ENCODE peak calls at places on chromosomes 7 and 10, in six cellular contexts. One of them, this sample, is unnamed.

GRCh38 chr7:7564323-7564780 is 2.3 kb upstream of the MIOS start:
- DNase-seq in trophoblast cell: peak
- DNase-seq in H1: no peak
- DNase-seq in neuronal stem cell: no peak
- DNase-seq in mesenchymal stem cell: peak
- DNase-seq in H9: no peak
- DNase-seq in this sample: peak

GRCh38 chr10:23384364-23384763 is 39.8 kb upstream of the C10orf67 start:
- DNase-seq in neuronal stem cell: no peak
- DNase-seq in H9: no peak
- DNase-seq in trophoblast cell: peak
- DNase-seq in mesenchymal stem cell: no peak
- DNase-seq in H1: no peak
- DNase-seq in this sample: peak

GRCh38 chr10:31381766-31382316 is 62.8 kb downstream of the ZEB1 start:
- DNase-seq in neuronal stem cell: no peak
- DNase-seq in mesenchymal stem cell: peak
- DNase-seq in H1: no peak
- DNase-seq in H9: no peak
- DNase-seq in trophoblast cell: no peak
- DNase-seq in this sample: peak

GRCh38 chr10:82692458-82692857 is 817.5 kb downstream of the NRG3 start:
- DNase-seq in H9: peak
- DNase-seq in trophoblast cell: no peak
- DNase-seq in mesenchymal stem cell: no peak
- DNase-seq in H1: no peak
- DNase-seq in neuronal stem cell: no peak
- DNase-seq in this sample: no peak

GRCh38 chr7:4882169-4882741 is 1.3 kb downstream of the RADIL start:
- DNase-seq in H1: no peak
- DNase-seq in trophoblast cell: peak
- DNase-seq in H9: peak
- DNase-seq in mesenchymal stem cell: peak
- DNase-seq in neuronal stem cell: peak
- DNase-seq in this sample: peak

GRCh38 chr10:60340973-60341372 is 48.7 kb downstream of the ANK3 start:
- DNase-seq in neuronal stem cell: no peak
- DNase-seq in H9: no peak
- DNase-seq in H1: no peak
- DNase-seq in trophoblast cell: no peak
- DNase-seq in mesenchymal stem cell: no peak
- DNase-seq in this sample: no peak

GRCh38 chr7:149720372-149721083 is 52.9 kb downstream of the ZNF467 start:
- DNase-seq in H9: peak
- DNase-seq in trophoblast cell: no peak
- DNase-seq in H1: no peak
- DNase-seq in neuronal stem cell: no peak
- DNase-seq in mesenchymal stem cell: no peak
- DNase-seq in this sample: no peak

GRCh38 chr10:104209575-104210198 is 22.5 kb downstream of the CFAP43 start:
- DNase-seq in trophoblast cell: peak
- DNase-seq in mesenchymal stem cell: peak
- DNase-seq in H1: no peak
- DNase-seq in H9: peak
- DNase-seq in neuronal stem cell: peak
- DNase-seq in this sample: peak

GRCh38 chr7:17234398-17235021 is 63.9 kb upstream of the AHR start:
- DNase-seq in trophoblast cell: peak
- DNase-seq in neuronal stem cell: no peak
- DNase-seq in H9: no peak
- DNase-seq in H1: no peak
- DNase-seq in mesenchymal stem cell: peak
- DNase-seq in this sample: peak

GRCh38 chr10:10911471-10911921 is 106.2 kb upstream of the CELF2 start:
- DNase-seq in trophoblast cell: peak
- DNase-seq in H1: peak
- DNase-seq in H9: peak
- DNase-seq in neuronal stem cell: peak
- DNase-seq in mesenchymal stem cell: peak
- DNase-seq in this sample: peak

GRCh38 chr7:155865830-155866545 is 53.7 kb upstream of the SHH start:
- DNase-seq in neuronal stem cell: no peak
- DNase-seq in trophoblast cell: no peak
- DNase-seq in H9: peak
- DNase-seq in mesenchymal stem cell: no peak
- DNase-seq in H1: no peak
- DNase-seq in this sample: no peak

GRCh38 chr10:121168513-121169216 is 317.5 kb downstream of the WDR11 start:
- DNase-seq in mesenchymal stem cell: no peak
- DNase-seq in H1: peak
- DNase-seq in trophoblast cell: no peak
- DNase-seq in H9: peak
- DNase-seq in neuronal stem cell: no peak
- DNase-seq in this sample: no peak

GRCh38 chr7:29921404-29922010 is 68.1 kb downstream of the SCRN1 start:
- DNase-seq in trophoblast cell: peak
- DNase-seq in neuronal stem cell: peak
- DNase-seq in H9: peak
- DNase-seq in mesenchymal stem cell: peak
- DNase-seq in H1: peak
- DNase-seq in this sample: peak

GRCh38 chr7:53237344-53237913 is 202.0 kb downstream of the POM121L12 start:
- DNase-seq in mesenchymal stem cell: peak
- DNase-seq in H9: no peak
- DNase-seq in neuronal stem cell: no peak
- DNase-seq in H1: no peak
- DNase-seq in trophoblast cell: peak
- DNase-seq in this sample: no peak

GRCh38 chr7:16465469-16466086 is at the start of gene SOSTDC1:
- DNase-seq in mesenchymal stem cell: no peak
- DNase-seq in neuronal stem cell: peak
- DNase-seq in trophoblast cell: no peak
- DNase-seq in H1: peak
- DNase-seq in H9: no peak
- DNase-seq in this sample: no peak

GRCh38 chr7:137878333-137878961 is 31.7 kb upstream of the DGKI start:
- DNase-seq in trophoblast cell: no peak
- DNase-seq in H9: no peak
- DNase-seq in mesenchymal stem cell: no peak
- DNase-seq in H1: no peak
- DNase-seq in neuronal stem cell: no peak
- DNase-seq in this sample: peak

GRCh38 chr10:79254333-79255006 is 92.8 kb upstream of the PPIF start:
- DNase-seq in H9: no peak
- DNase-seq in trophoblast cell: no peak
- DNase-seq in H1: no peak
- DNase-seq in mesenchymal stem cell: no peak
- DNase-seq in neuronal stem cell: no peak
- DNase-seq in this sample: no peak

GRCh38 chr10:91536101-91536500 is 96.8 kb downstream of the PPP1R3C start:
- DNase-seq in mesenchymal stem cell: no peak
- DNase-seq in trophoblast cell: no peak
- DNase-seq in neuronal stem cell: no peak
- DNase-seq in H1: no peak
- DNase-seq in H9: no peak
- DNase-seq in this sample: peak

GRCh38 chr10:60417898-60418297 is 28.2 kb upstream of the ANK3 start:
- DNase-seq in H1: no peak
- DNase-seq in H9: no peak
- DNase-seq in mesenchymal stem cell: no peak
- DNase-seq in neuronal stem cell: no peak
- DNase-seq in trophoblast cell: peak
- DNase-seq in this sample: peak

GRCh38 chr7:157635148-157635500 is 298.3 kb downstream of the DNAJB6 start:
- DNase-seq in H1: no peak
- DNase-seq in neuronal stem cell: no peak
- DNase-seq in H9: no peak
- DNase-seq in mesenchymal stem cell: no peak
- DNase-seq in trophoblast cell: no peak
- DNase-seq in this sample: no peak

GRCh38 chr7:69817096-69817495 is 218.8 kb downstream of the AUTS2 start:
- DNase-seq in trophoblast cell: peak
- DNase-seq in mesenchymal stem cell: no peak
- DNase-seq in H1: no peak
- DNase-seq in H9: no peak
- DNase-seq in neuronal stem cell: no peak
- DNase-seq in this sample: peak

GRCh38 chr10:89648074-89648473 is 3.0 kb upstream of the PANK1 start:
- DNase-seq in trophoblast cell: no peak
- DNase-seq in H1: no peak
- DNase-seq in neuronal stem cell: no peak
- DNase-seq in mesenchymal stem cell: no peak
- DNase-seq in H9: no peak
- DNase-seq in this sample: no peak

GRCh38 chr10:44300666-44301649 is 83.9 kb downstream of the CXCL12 start:
- DNase-seq in mesenchymal stem cell: peak
- DNase-seq in H9: no peak
- DNase-seq in trophoblast cell: peak
- DNase-seq in H1: no peak
- DNase-seq in neuronal stem cell: no peak
- DNase-seq in this sample: peak

GRCh38 chr10:103693070-103693811 is 162.1 kb downstream of the SH3PXD2A start:
- DNase-seq in mesenchymal stem cell: peak
- DNase-seq in trophoblast cell: no peak
- DNase-seq in neuronal stem cell: no peak
- DNase-seq in H1: no peak
- DNase-seq in H9: no peak
- DNase-seq in this sample: no peak

GRCh38 chr10:126351021-126351420 is 37.3 kb downstream of the ADAM12 start:
- DNase-seq in trophoblast cell: no peak
- DNase-seq in mesenchymal stem cell: no peak
- DNase-seq in neuronal stem cell: no peak
- DNase-seq in H9: no peak
- DNase-seq in H1: no peak
- DNase-seq in this sample: no peak
- H3K18ac ChIP-seq in trophoblast cell: no peak
- H3K18ac ChIP-seq in mesenchymal stem cell: no peak
- H3K18ac ChIP-seq in neuronal stem cell: peak
- H3K18ac ChIP-seq in H9: no peak
- H3K18ac ChIP-seq in H1: no peak
- H3K18ac ChIP-seq in this sample: no peak

GRCh38 chr7:19017374-19017773 is 100.1 kb downstream of the TWIST1 start:
- DNase-seq in mesenchymal stem cell: no peak
- DNase-seq in trophoblast cell: no peak
- DNase-seq in H1: no peak
- DNase-seq in neuronal stem cell: no peak
- DNase-seq in H9: no peak
- DNase-seq in this sample: no peak

GRCh38 chr7:19020711-19021110 is 96.7 kb downstream of the TWIST1 start:
- DNase-seq in neuronal stem cell: no peak
- DNase-seq in H9: no peak
- DNase-seq in mesenchymal stem cell: no peak
- DNase-seq in trophoblast cell: peak
- DNase-seq in H1: no peak
- DNase-seq in this sample: peak

GRCh38 chr7:19023477-19023876 is 94.0 kb downstream of the TWIST1 start:
- DNase-seq in neuronal stem cell: no peak
- DNase-seq in trophoblast cell: no peak
- DNase-seq in mesenchymal stem cell: no peak
- DNase-seq in H9: no peak
- DNase-seq in H1: no peak
- DNase-seq in this sample: no peak

GRCh38 chr7:19016140-19016539 is 101.3 kb downstream of the TWIST1 start:
- DNase-seq in H1: no peak
- DNase-seq in H9: no peak
- DNase-seq in mesenchymal stem cell: peak
- DNase-seq in neuronal stem cell: no peak
- DNase-seq in trophoblast cell: peak
- DNase-seq in this sample: peak

GRCh38 chr7:19020062-19020461 is 97.4 kb downstream of the TWIST1 start:
- DNase-seq in H9: no peak
- DNase-seq in neuronal stem cell: no peak
- DNase-seq in mesenchymal stem cell: no peak
- DNase-seq in trophoblast cell: peak
- DNase-seq in H1: no peak
- DNase-seq in this sample: no peak
- H3K14ac ChIP-seq in H9: no peak
- H3K14ac ChIP-seq in neuronal stem cell: no peak
- H3K14ac ChIP-seq in mesenchymal stem cell: no peak
- H3K14ac ChIP-seq in trophoblast cell: no peak
- H3K14ac ChIP-seq in H1: no peak
- H3K14ac ChIP-seq in this sample: peak

GRCh38 chr10:112949875-112950507 is at the start of gene TCF7L2:
- DNase-seq in mesenchymal stem cell: peak
- DNase-seq in trophoblast cell: peak
- DNase-seq in H9: peak
- DNase-seq in H1: peak
- DNase-seq in neuronal stem cell: peak
- DNase-seq in this sample: peak
- H4K8ac ChIP-seq in mesenchymal stem cell: peak
- H4K8ac ChIP-seq in trophoblast cell: peak
- H4K8ac ChIP-seq in H9: no peak
- H4K8ac ChIP-seq in H1: no peak
- H4K8ac ChIP-seq in neuronal stem cell: no peak
- H4K8ac ChIP-seq in this sample: peak

DNA sequence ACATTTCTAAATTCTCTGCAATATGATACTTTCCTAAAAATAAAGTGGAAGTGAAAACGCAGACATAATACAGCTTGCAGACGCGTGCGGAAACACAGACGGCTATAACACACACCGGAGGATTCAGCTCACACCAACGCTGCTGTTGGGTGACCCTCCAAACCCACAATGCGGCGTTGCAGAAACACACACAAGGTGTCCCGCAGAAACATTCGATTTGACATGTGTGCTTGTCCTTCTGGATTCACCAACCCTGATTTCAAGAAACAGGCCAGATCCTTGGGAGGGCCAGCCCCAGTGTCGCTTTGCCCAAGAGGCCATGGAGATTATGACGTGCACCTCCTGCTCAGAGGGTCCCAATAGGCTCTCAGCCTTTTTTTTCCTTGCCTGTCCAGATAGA is 136.7 kb upstream of the TCERG1L start:
- DNase-seq in mesenchymal stem cell: no peak
- DNase-seq in trophoblast cell: no peak
- DNase-seq in H1: no peak
- DNase-seq in H9: no peak
- DNase-seq in neuronal stem cell: no peak
- DNase-seq in this sample: no peak
- H3K18ac ChIP-seq in mesenchymal stem cell: no peak
- H3K18ac ChIP-seq in trophoblast cell: no peak
- H3K18ac ChIP-seq in H1: no peak
- H3K18ac ChIP-seq in H9: no peak
- H3K18ac ChIP-seq in neuronal stem cell: peak
- H3K18ac ChIP-seq in this sample: no peak